ENCODE peak calls at places on chromosomes 6 and 20, in seven cellular contexts. One of them, this sample, is unnamed.

GRCh38 chr6:157380779-157381561 is at the start of gene ZDHHC14:
- DNase-seq in PC-3: peak; percentile 81
- DNase-seq in GM23248: peak; percentile 94
- DNase-seq in hepatocyte: peak; percentile 93
- DNase-seq in HCT116: peak; percentile 43
- DNase-seq in GM23338: peak; percentile 57
- DNase-seq in MM.1S: peak; percentile 77
- DNase-seq in this sample: peak; percentile 79

GRCh38 chr6:10603265-10603664 is 82.1 kb downstream of the GCNT2 start:
- DNase-seq in PC-3: no peak
- DNase-seq in GM23248: no peak
- DNase-seq in hepatocyte: no peak
- DNase-seq in HCT116: no peak
- DNase-seq in GM23338: no peak
- DNase-seq in MM.1S: no peak
- DNase-seq in this sample: no peak

GRCh38 chr20:49657118-49657901 is 56.4 kb downstream of the B4GALT5 start:
- DNase-seq in PC-3: no peak
- DNase-seq in GM23248: peak; percentile 85
- DNase-seq in hepatocyte: no peak
- DNase-seq in HCT116: no peak
- DNase-seq in GM23338: no peak
- DNase-seq in MM.1S: no peak
- DNase-seq in this sample: no peak

GRCh38 chr6:35016417-35017221 is 124.5 kb downstream of the TCP11 start:
- DNase-seq in PC-3: no peak
- DNase-seq in GM23248: peak; percentile 63
- DNase-seq in hepatocyte: peak; percentile 34
- DNase-seq in HCT116: no peak
- DNase-seq in GM23338: no peak
- DNase-seq in MM.1S: no peak
- DNase-seq in this sample: no peak

GRCh38 chr6:7124631-7125030 is 16.9 kb downstream of the RREB1 start:
- DNase-seq in PC-3: no peak
- DNase-seq in GM23248: peak; percentile 54
- DNase-seq in hepatocyte: no peak
- DNase-seq in HCT116: no peak
- DNase-seq in GM23338: no peak
- DNase-seq in MM.1S: no peak
- DNase-seq in this sample: no peak

GRCh38 chr6:16741112-16742016 is 19.9 kb downstream of the ATXN1 start:
- DNase-seq in PC-3: peak; percentile 78
- DNase-seq in GM23248: peak; percentile 95
- DNase-seq in hepatocyte: peak; percentile 50
- DNase-seq in HCT116: no peak
- DNase-seq in GM23338: no peak
- DNase-seq in MM.1S: peak; percentile 52
- DNase-seq in this sample: no peak

GRCh38 chr6:38814761-38815160 is 99.7 kb downstream of the DNAH8 start:
- DNase-seq in PC-3: no peak
- DNase-seq in GM23248: no peak
- DNase-seq in hepatocyte: no peak
- DNase-seq in HCT116: no peak
- DNase-seq in GM23338: no peak
- DNase-seq in MM.1S: no peak
- DNase-seq in this sample: no peak

GRCh38 chr6:31821301-31822037 is 6.1 kb upstream of the HSPA1B start:
- DNase-seq in PC-3: peak; percentile 84
- DNase-seq in GM23248: peak; percentile 77
- DNase-seq in hepatocyte: peak; percentile 74
- DNase-seq in HCT116: no peak
- DNase-seq in GM23338: peak; percentile 68
- DNase-seq in MM.1S: peak; percentile 65
- DNase-seq in this sample: peak; percentile 74

GRCh38 chr6:139126255-139126654 is 8.6 kb upstream of the HECA start:
- DNase-seq in PC-3: peak; percentile 23
- DNase-seq in GM23248: peak; percentile 97
- DNase-seq in hepatocyte: no peak
- DNase-seq in HCT116: no peak
- DNase-seq in GM23338: no peak
- DNase-seq in MM.1S: no peak
- DNase-seq in this sample: no peak

GRCh38 chr6:123768939-123769338 is 34.7 kb upstream of the NKAIN2 start:
- DNase-seq in PC-3: no peak
- DNase-seq in GM23248: no peak
- DNase-seq in hepatocyte: no peak
- DNase-seq in HCT116: no peak
- DNase-seq in GM23338: peak; percentile 26
- DNase-seq in MM.1S: no peak
- DNase-seq in this sample: no peak

GRCh38 chr6:45420083-45420908 is 42.6 kb upstream of the SUPT3H start:
- DNase-seq in PC-3: peak; percentile 58
- DNase-seq in GM23248: peak; percentile 77
- DNase-seq in hepatocyte: peak; percentile 10
- DNase-seq in HCT116: no peak
- DNase-seq in GM23338: peak; percentile 58
- DNase-seq in MM.1S: peak; percentile 83
- DNase-seq in this sample: peak; percentile 69

GRCh38 chr20:35910254-35910653 is 44.0 kb downstream of the SCAND1 start:
- DNase-seq in PC-3: no peak
- DNase-seq in GM23248: no peak
- DNase-seq in hepatocyte: no peak
- DNase-seq in HCT116: no peak
- DNase-seq in GM23338: no peak
- DNase-seq in MM.1S: no peak
- DNase-seq in this sample: no peak

GRCh38 chr6:256169-256568 is 36.1 kb upstream of the DUSP22 start:
- DNase-seq in PC-3: no peak
- DNase-seq in GM23248: no peak
- DNase-seq in hepatocyte: no peak
- DNase-seq in HCT116: no peak
- DNase-seq in GM23338: no peak
- DNase-seq in MM.1S: no peak
- DNase-seq in this sample: no peak

GRCh38 chr6:257031-257725 is 35.1 kb upstream of the DUSP22 start:
- DNase-seq in PC-3: peak; percentile 46
- DNase-seq in GM23248: peak; percentile 64
- DNase-seq in hepatocyte: no peak
- DNase-seq in HCT116: no peak
- DNase-seq in GM23338: peak; percentile 5
- DNase-seq in MM.1S: no peak
- DNase-seq in this sample: no peak

GRCh38 chr6:257774-258173 is 34.5 kb upstream of the DUSP22 start:
- DNase-seq in PC-3: no peak
- DNase-seq in GM23248: no peak
- DNase-seq in hepatocyte: no peak
- DNase-seq in HCT116: no peak
- DNase-seq in GM23338: no peak
- DNase-seq in MM.1S: peak; percentile 90
- DNase-seq in this sample: no peak

GRCh38 chr6:254011-254410 is 38.3 kb upstream of the DUSP22 start:
- DNase-seq in PC-3: no peak
- DNase-seq in GM23248: peak; percentile 49
- DNase-seq in hepatocyte: no peak
- DNase-seq in HCT116: no peak
- DNase-seq in GM23338: no peak
- DNase-seq in MM.1S: no peak
- DNase-seq in this sample: no peak

GRCh38 chr6:255418-256090 is 36.7 kb upstream of the DUSP22 start:
- DNase-seq in PC-3: no peak
- DNase-seq in GM23248: no peak
- DNase-seq in hepatocyte: no peak
- DNase-seq in HCT116: no peak
- DNase-seq in GM23338: no peak
- DNase-seq in MM.1S: no peak
- DNase-seq in this sample: no peak
- H2AFZ ChIP-seq in PC-3: no peak overlapping the region
- H2AFZ ChIP-seq in GM23248: no peak overlapping the region
- H2AFZ ChIP-seq in hepatocyte: no peak overlapping the region
- H2AFZ ChIP-seq in HCT116: no peak overlapping the region
- H2AFZ ChIP-seq in GM23338: no peak overlapping the region
- H2AFZ ChIP-seq in MM.1S: no peak overlapping the region
- H2AFZ ChIP-seq in this sample: no peak overlapping the region

GRCh38 chr6:149472241-149472640 is 12.6 kb downstream of the ZC3H12D start:
- DNase-seq in PC-3: no peak
- DNase-seq in GM23248: no peak
- DNase-seq in hepatocyte: no peak
- DNase-seq in HCT116: no peak
- DNase-seq in GM23338: no peak
- DNase-seq in MM.1S: no peak
- DNase-seq in this sample: no peak
- TF ChIP-seq EZH2phosphoT487 in PC-3: no peak
- TF ChIP-seq EZH2phosphoT487 in GM23248: no peak
- TF ChIP-seq EZH2phosphoT487 in hepatocyte: no peak
- TF ChIP-seq EZH2phosphoT487 in HCT116: no peak
- TF ChIP-seq EZH2phosphoT487 in GM23338: no peak
- TF ChIP-seq EZH2phosphoT487 in MM.1S: no peak
- TF ChIP-seq EZH2phosphoT487 in this sample: no peak

GRCh38 chr20:56630506-56631317 is 1.6 kb downstream of the TFAP2C start:
- DNase-seq in PC-3: peak; percentile 78
- DNase-seq in GM23248: peak; percentile 78
- DNase-seq in hepatocyte: peak; percentile 39
- DNase-seq in HCT116: no peak
- DNase-seq in GM23338: peak; percentile 69
- DNase-seq in MM.1S: no peak
- DNase-seq in this sample: peak; percentile 76

GRCh38 chr20:56630086-56630493 is 984 bp downstream of the TFAP2C start:
- DNase-seq in PC-3: peak; percentile 97
- DNase-seq in GM23248: peak; percentile 96
- DNase-seq in hepatocyte: peak; percentile 85
- DNase-seq in HCT116: peak; percentile 54
- DNase-seq in GM23338: peak; percentile 91
- DNase-seq in MM.1S: peak; percentile 77
- DNase-seq in this sample: peak; percentile 95

GRCh38 chr20:56631990-56632327 is 2.9 kb downstream of the TFAP2C start:
- DNase-seq in PC-3: no peak
- DNase-seq in GM23248: peak; percentile 39
- DNase-seq in hepatocyte: no peak
- DNase-seq in HCT116: no peak
- DNase-seq in GM23338: no peak
- DNase-seq in MM.1S: no peak
- DNase-seq in this sample: no peak

GRCh38 chr20:56629464-56630085 is 469 bp downstream of the TFAP2C start:
- DNase-seq in PC-3: peak; percentile 14
- DNase-seq in GM23248: peak; percentile 64
- DNase-seq in hepatocyte: no peak
- DNase-seq in HCT116: no peak
- DNase-seq in GM23338: peak; percentile 22
- DNase-seq in MM.1S: peak; percentile 70
- DNase-seq in this sample: peak; percentile 57

DNA sequence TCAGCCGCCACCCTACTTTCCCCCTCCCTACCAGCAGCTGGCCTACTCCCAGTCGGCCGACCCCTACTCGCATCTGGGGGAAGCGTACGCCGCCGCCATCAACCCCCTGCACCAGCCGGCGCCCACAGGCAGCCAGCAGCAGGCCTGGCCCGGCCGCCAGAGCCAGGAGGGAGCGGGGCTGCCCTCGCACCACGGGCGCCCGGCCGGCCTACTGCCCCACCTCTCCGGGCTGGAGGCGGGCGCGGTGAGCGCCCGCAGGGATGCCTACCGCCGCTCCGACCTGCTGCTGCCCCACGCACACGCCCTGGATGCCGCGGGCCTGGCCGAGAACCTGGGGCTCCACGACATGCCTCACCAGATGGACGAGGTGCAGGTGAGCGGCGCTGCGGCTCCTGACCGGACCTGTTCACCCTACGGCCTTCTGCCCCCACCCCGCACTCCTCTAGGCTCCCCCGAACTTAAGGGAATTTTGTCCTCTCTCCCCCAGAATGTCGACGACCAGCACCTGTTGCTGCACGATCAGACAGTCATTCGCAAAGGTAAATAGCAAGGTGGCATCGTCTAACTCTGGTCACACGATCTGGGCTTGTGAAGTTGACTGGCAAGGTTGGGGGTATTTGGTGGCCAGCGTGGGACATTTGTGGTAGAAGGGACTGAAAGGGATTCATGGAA is 2.3 kb downstream of the TFAP2C start:
- DNase-seq in PC-3: peak; percentile 44
- DNase-seq in GM23248: no peak
- DNase-seq in hepatocyte: no peak
- DNase-seq in HCT116: no peak
- DNase-seq in GM23338: peak; percentile 46
- DNase-seq in MM.1S: no peak
- DNase-seq in this sample: peak; percentile 66
- TF ChIP-seq EZH2 in PC-3: no peak
- TF ChIP-seq EZH2 in GM23248: no peak
- TF ChIP-seq EZH2 in hepatocyte: peak; percentile 83
- TF ChIP-seq EZH2 in HCT116: no peak
- TF ChIP-seq EZH2 in GM23338: no peak
- TF ChIP-seq EZH2 in MM.1S: no peak
- TF ChIP-seq EZH2 in this sample: peak; percentile 73

GRCh38 chr6:159082039-159082815 is 37.4 kb upstream of the TAGAP start:
- DNase-seq in PC-3: no peak
- DNase-seq in GM23248: no peak
- DNase-seq in hepatocyte: no peak
- DNase-seq in HCT116: no peak
- DNase-seq in GM23338: no peak
- DNase-seq in MM.1S: no peak
- DNase-seq in this sample: no peak

GRCh38 chr6:159079367-159079766 is 34.6 kb upstream of the TAGAP start:
- DNase-seq in PC-3: no peak
- DNase-seq in GM23248: no peak
- DNase-seq in hepatocyte: no peak
- DNase-seq in HCT116: no peak
- DNase-seq in GM23338: no peak
- DNase-seq in MM.1S: no peak
- DNase-seq in this sample: no peak

GRCh38 chr6:159077123-159077522 is 32.3 kb upstream of the TAGAP start:
- DNase-seq in PC-3: no peak
- DNase-seq in GM23248: no peak
- DNase-seq in hepatocyte: no peak
- DNase-seq in HCT116: no peak
- DNase-seq in GM23338: no peak
- DNase-seq in MM.1S: no peak
- DNase-seq in this sample: no peak

GRCh38 chr6:159083146-159083545 is 38.4 kb upstream of the TAGAP start:
- DNase-seq in PC-3: no peak
- DNase-seq in GM23248: no peak
- DNase-seq in hepatocyte: no peak
- DNase-seq in HCT116: no peak
- DNase-seq in GM23338: no peak
- DNase-seq in MM.1S: no peak
- DNase-seq in this sample: no peak

DNA sequence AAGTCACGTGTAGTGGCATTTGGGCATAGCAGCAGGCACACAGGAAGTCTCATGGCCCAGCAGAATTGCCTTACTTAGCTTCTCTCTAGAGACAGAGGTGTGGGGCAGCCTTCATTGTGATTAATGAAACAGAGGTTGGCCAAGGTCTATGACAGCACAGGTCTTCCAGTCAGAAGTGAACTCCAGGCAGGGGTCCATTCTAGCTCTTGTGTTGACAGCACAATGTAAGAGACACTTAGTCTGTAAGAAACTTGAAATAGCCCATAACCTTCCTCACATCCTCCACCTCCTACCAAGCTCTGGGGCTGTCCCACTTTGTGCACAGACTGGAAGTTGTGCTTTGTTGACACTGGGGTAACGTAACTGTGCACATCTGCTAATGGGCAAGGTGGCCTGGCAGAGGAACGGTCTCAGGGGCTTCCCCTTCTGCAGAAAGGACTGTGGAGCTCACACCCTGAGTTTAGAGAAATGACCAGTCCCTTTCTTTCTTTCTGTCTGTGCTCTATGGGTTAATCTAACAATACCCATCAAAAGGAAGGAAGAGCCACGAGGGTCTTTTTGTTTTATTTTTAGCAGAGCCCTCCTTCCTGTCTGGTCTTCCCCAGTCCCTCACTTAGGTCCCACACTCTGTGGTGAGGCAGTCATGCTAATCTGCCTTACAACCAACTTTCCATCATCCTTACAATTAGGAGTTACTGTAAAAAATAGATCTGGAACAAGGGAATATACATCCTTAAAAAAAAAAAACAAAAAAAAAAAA is 35.6 kb upstream of the TAGAP start:
- DNase-seq in PC-3: no peak
- DNase-seq in GM23248: no peak
- DNase-seq in hepatocyte: no peak
- DNase-seq in HCT116: no peak
- DNase-seq in GM23338: no peak
- DNase-seq in MM.1S: no peak
- DNase-seq in this sample: no peak
- H2AFZ ChIP-seq in PC-3: no peak overlapping the region
- H2AFZ ChIP-seq in GM23248: no peak overlapping the region
- H2AFZ ChIP-seq in hepatocyte: no peak overlapping the region
- H2AFZ ChIP-seq in HCT116: no peak overlapping the region
- H2AFZ ChIP-seq in GM23338: no peak overlapping the region
- H2AFZ ChIP-seq in MM.1S: no peak overlapping the region
- H2AFZ ChIP-seq in this sample: no peak overlapping the region

This sample was measured in neural progenitor cell.